ENCODE peak calls at places on chromosomes 2 and 18, in ten cellular contexts. P is naive thymus-derived CD8-positive, alpha-beta T cell; K is HEK293T; D is stimulated activated CD4-positive, alpha-beta T cell treated with anti-CD3 and anti-CD28 coated beads, Interleukin-4, amount 100 ng/mL, for 1 hour; H is cardiac septum; Z is spleen; T is stimulated activated naive CD8-positive, alpha-beta T cell treated with anti-CD3 and anti-CD28 coated beads, Interleukin-15, Interleukin-2, amounts not matched to agents 100 U/mL and 50 U/mL, for 24 hours; X is T47D; U is head of caudate nucleus; R is GM13976. M is an unnamed sample.
A peak's percentile ranks its signal among the peaks of the same experiment; 100 is the strongest.

GRCh38 chr2:113080134-113080533 is 12.4 kb downstream of the IL1F10 start:
- DNase-seq in P (peak; percentile 8), K (peak; percentile 65), D (peak; percentile 60), H (no peak), Z (peak; percentile 78), T (peak; percentile 64), X (peak; percentile 55), U (peak; percentile 45), R (peak; percentile 43), M (no peak)

GRCh38 chr2:37323770-37324535 is 680 bp downstream of the PRKD3 start:
- DNase-seq in P (peak; percentile 43), K (no peak), D (peak; percentile 29), H (peak; percentile 77), Z (peak; percentile 84), T (peak; percentile 50), X (peak; percentile 45), U (no peak), R (peak; percentile 41), M (peak; percentile 79)

GRCh38 chr2:10331702-10332401 is 29.1 kb downstream of the HPCAL1 start:
- DNase-seq in P (peak; percentile 57), K (no peak), D (peak; percentile 31), H (peak; percentile 90), Z (peak; percentile 85), T (peak; percentile 79), X (no peak), U (no peak), R (peak; percentile 83), M (no peak)

GRCh38 chr18:22999647-23000046 is 66.5 kb downstream of the RBBP8 start:
- DNase-seq in P (no peak), K (no peak), D (no peak), H (no peak), Z (no peak), T (no peak), X (no peak), U (no peak), R (no peak), M (no peak)

GRCh38 chr2:239666855-239667376 is 266.1 kb upstream of the HDAC4 start:
- DNase-seq in P (no peak), K (no peak), D (no peak), H (no peak), Z (no peak), T (no peak), X (no peak), U (no peak), R (no peak), M (no peak)

GRCh38 chr2:5387421-5387820 is 304.8 kb upstream of the SOX11 start:
- DNase-seq in P (no peak), K (no peak), D (no peak), H (no peak), Z (no peak), T (no peak), X (no peak), U (no peak), R (no peak), M (no peak)

GRCh38 chr2:223107825-223108224 is 55.8 kb downstream of the KCNE4 start:
- DNase-seq in P (no peak), K (no peak), D (no peak), H (no peak), Z (no peak), T (no peak), X (no peak), U (no peak), R (no peak), M (no peak)

GRCh38 chr2:29263886-29264285 is 148.7 kb downstream of the CLIP4 start:
- DNase-seq in P (no peak), K (no peak), D (no peak), H (peak; percentile 10), Z (no peak), T (no peak), X (no peak), U (no peak), R (no peak), M (no peak)

GRCh38 chr2:199704358-199705238 is 146.4 kb downstream of the FTCDNL1 start:
- DNase-seq in P (no peak), K (peak; percentile 68), D (no peak), H (no peak), Z (no peak), T (no peak), X (peak; percentile 53), U (peak; percentile 43), R (peak; percentile 27), M (no peak)

GRCh38 chr2:237025090-237025865 is 60.4 kb upstream of the COPS8 start:
- DNase-seq in P (no peak), K (no peak), D (no peak), H (no peak), Z (no peak), T (no peak), X (no peak), U (no peak), R (no peak), M (no peak)

GRCh38 chr2:127599211-127599610 is 46.7 kb upstream of the GPR17 start:
- DNase-seq in P (no peak), K (no peak), D (no peak), H (no peak), Z (no peak), T (no peak), X (no peak), U (no peak), R (no peak), M (no peak)

GRCh38 chr2:37619957-37620295 is 51.5 kb downstream of the CDC42EP3 start:
- DNase-seq in P (no peak), K (no peak), D (no peak), H (no peak), Z (no peak), T (no peak), X (no peak), U (no peak), R (no peak), M (no peak)

GRCh38 chr2:220550995-220551702 is 923.7 kb downstream of the SLC4A3 start:
- DNase-seq in P (no peak), K (no peak), D (no peak), H (no peak), Z (no peak), T (no peak), X (no peak), U (no peak), R (no peak), M (no peak)

GRCh38 chr2:16223481-16224177 is 283.3 kb downstream of the MYCN start:
- DNase-seq in P (no peak), K (no peak), D (no peak), H (no peak), Z (no peak), T (no peak), X (no peak), U (no peak), R (no peak), M (no peak)

GRCh38 chr18:78912862-78913261 is 66.8 kb upstream of the SALL3 start:
- DNase-seq in P (no peak), K (no peak), D (no peak), H (no peak), Z (peak; percentile 52), T (no peak), X (no peak), U (no peak), R (no peak), M (no peak)

GRCh38 chr2:64652231-64653173 is 1.2 kb downstream of the SERTAD2 start:
- DNase-seq in P (no peak), K (no peak), D (peak; percentile 15), H (no peak), Z (no peak), T (peak; percentile 47), X (peak; percentile 15), U (no peak), R (no peak), M (no peak)

GRCh38 chr18:66874375-66874774 is 270.5 kb upstream of the CDH19 start:
- DNase-seq in P (no peak), K (no peak), D (no peak), H (no peak), Z (no peak), T (no peak), X (no peak), U (no peak), R (no peak), M (no peak)

M was measured in kidney.